ENCODE peak calls at places on chromosomes 11 and 22, in seven cellular contexts. Z, Y, I, L, P, U and M are unnamed samples.

GRCh38 chr11:22491826-22492225 is 133.8 kb downstream of the FANCF start:
- DNase-seq in U (no peak), L (no peak), P (no peak), Y (no peak), Z (no peak), I (no peak), M (no peak)

GRCh38 chr11:90434858-90435257 is 212.0 kb upstream of the CHORDC1 start:
- DNase-seq in U (peak), Y (no peak), I (no peak), L (no peak), Z (no peak), P (no peak), M (no peak)

GRCh38 chr11:124890701-124891389 is 6.8 kb downstream of the ROBO4 start:
- DNase-seq in L (no peak), P (no peak), I (no peak), Y (no peak), Z (no peak), U (no peak), M (peak)

GRCh38 chr11:95035316-95035715 is 10.3 kb downstream of the KDM4E start:
- DNase-seq in I (no peak), P (no peak), Z (no peak), Y (no peak), L (no peak), U (no peak), M (no peak)

GRCh38 chr11:952406-953385 is 27.0 kb downstream of the AP2A2 start:
- DNase-seq in Z (peak), L (no peak), Y (no peak), U (no peak), P (no peak), I (peak), M (no peak)

GRCh38 chr11:2210366-2211112 is 38.9 kb upstream of the TH start:
- DNase-seq in U (peak), I (peak), P (no peak), Y (peak), L (no peak), Z (peak), M (peak)

GRCh38 chr22:29788339-29789279 is 21.4 kb downstream of the UQCR10 start:
- DNase-seq in L (no peak), Y (peak), I (no peak), P (no peak), Z (no peak), U (no peak), M (no peak)

GRCh38 chr11:38971141-38971540 is 2373.1 kb upstream of the RAG2 start:
- DNase-seq in P (no peak), U (no peak), I (no peak), Z (no peak), Y (no peak), L (no peak), M (no peak)

GRCh38 chr22:30357650-30358215 is 926 bp downstream of the CCDC157 start:
- DNase-seq in Y (no peak), I (no peak), Z (no peak), U (no peak), P (no peak), L (no peak), M (no peak)

GRCh38 chr11:2072551-2073261 is 66.5 kb downstream of the IGF2 start:
- DNase-seq in U (no peak), Y (no peak), L (peak), I (no peak), Z (peak), P (no peak), M (no peak)

GRCh38 chr11:86805873-86806310 is 5.5 kb downstream of the PRSS23 start:
- DNase-seq in Y (no peak), P (no peak), I (no peak), Z (no peak), L (no peak), U (no peak), M (no peak)

GRCh38 chr11:76783901-76784813 is 1.0 kb downstream of the TSKU start:
- DNase-seq in U (peak), Z (peak), Y (no peak), P (peak), I (peak), L (no peak), M (no peak)

GRCh38 chr11:23711981-23712380 is 784.9 kb upstream of the LUZP2 start:
- DNase-seq in I (no peak), Y (no peak), Z (no peak), P (no peak), L (no peak), U (no peak), M (no peak)

GRCh38 chr11:69465236-69466000 is 16.0 kb upstream of the LINC01488 start:
- DNase-seq in U (no peak), Y (no peak), P (no peak), Z (no peak), I (no peak), L (no peak), M (no peak)

GRCh38 chr11:44017443-44018126 is 30.2 kb upstream of the ACCSL start:
- DNase-seq in Y (peak), P (no peak), U (no peak), Z (peak), I (no peak), L (peak), M (peak)

GRCh38 chr11:71266114-71266833 is 13.9 kb upstream of the SHANK2 start:
- DNase-seq in U (no peak), I (no peak), Z (peak), L (peak), Y (no peak), P (no peak), M (no peak)

GRCh38 chr11:5300246-5300645 is 1.5 kb downstream of the OR51B4 start:
- DNase-seq in L (no peak), I (no peak), Y (no peak), Z (no peak), U (no peak), P (no peak), M (no peak)

GRCh38 chr22:36823177-36823839 is 6.5 kb upstream of the PVALB start:
- DNase-seq in P (no peak), Z (no peak), L (no peak), Y (peak), I (no peak), U (peak), M (no peak)

GRCh38 chr11:13269775-13270174 is 7.8 kb upstream of the BMAL1 start:
- DNase-seq in L (no peak), U (no peak), I (no peak), P (no peak), Z (no peak), Y (no peak), M (no peak)

GRCh38 chr22:50477923-50478322 is 3.1 kb upstream of the SBF1 start:
- DNase-seq in I (no peak), L (no peak), Y (no peak), Z (no peak), U (no peak), P (no peak), M (no peak)

GRCh38 chr11:68012044-68012842 is 2.1 kb downstream of the ALDH3B1 start:
- DNase-seq in Z (no peak), Y (no peak), L (peak), P (no peak), I (no peak), U (no peak), M (no peak)

GRCh38 chr11:60775420-60775961 is 9.6 kb upstream of the MS4A10 start:
- DNase-seq in Z (peak), P (peak), L (no peak), I (peak), Y (peak), U (peak), M (peak)

GRCh38 chr22:23752090-23752691 is 1.3 kb upstream of the ZNF70 start:
- DNase-seq in Y (no peak), I (no peak), Z (no peak), U (no peak), P (no peak), L (no peak), M (no peak)

GRCh38 chr11:118979434-118979833 is 7.9 kb downstream of the FOXR1 start:
- DNase-seq in P (peak), U (no peak), Y (no peak), L (no peak), Z (no peak), I (no peak), M (no peak)

GRCh38 chr11:68812526-68812925 is 29.2 kb downstream of the CPT1A start:
- DNase-seq in Z (no peak), Y (no peak), U (no peak), I (no peak), P (no peak), L (no peak), M (peak)

GRCh38 chr11:36586543-36586942 is 7.8 kb upstream of the IFTAP start:
- DNase-seq in P (no peak), U (no peak), I (no peak), Z (no peak), L (no peak), Y (no peak), M (no peak)

GRCh38 chr11:17275376-17276235 is 933 bp upstream of the NUCB2 start:
- DNase-seq in U (no peak), Y (no peak), P (no peak), Z (no peak), I (no peak), L (no peak), M (no peak)

GRCh38 chr11:60064115-60064514 is 7.7 kb downstream of the MS4A3 start:
- DNase-seq in L (no peak), P (no peak), Y (no peak), I (no peak), U (no peak), Z (no peak), M (no peak)

GRCh38 chr22:26658161-26658560 is 773 bp downstream of the MIAT start:
- DNase-seq in U (no peak), P (no peak), Y (no peak), Z (no peak), L (no peak), I (no peak), M (no peak)

GRCh38 chr22:19965771-19966709 is 24.4 kb upstream of the TXNRD2 start:
- DNase-seq in Y (no peak), P (peak), L (no peak), Z (no peak), U (no peak), I (no peak), M (no peak)

GRCh38 chr22:46085831-46086576 is 64.3 kb upstream of the PPARA start:
- DNase-seq in I (peak), U (no peak), Y (peak), Z (peak), L (peak), P (peak), M (peak)

GRCh38 chr22:46084943-46085830 is 65.1 kb upstream of the PPARA start:
- DNase-seq in U (peak), I (peak), Y (peak), P (peak), L (peak), Z (peak), M (peak)

GRCh38 chr22:46083383-46084350 is 66.7 kb upstream of the PPARA start:
- DNase-seq in I (peak), P (no peak), U (peak), Z (peak), Y (peak), L (peak), M (peak)

GRCh38 chr22:46082633-46083032 is 67.7 kb upstream of the PPARA start:
- DNase-seq in L (no peak), Z (no peak), P (no peak), U (peak), I (no peak), Y (peak), M (no peak)

GRCh38 chr22:46084376-46084775 is 66.0 kb upstream of the PPARA start:
- DNase-seq in U (peak), I (no peak), P (no peak), Z (no peak), L (no peak), Y (peak), M (no peak)
- H3K4me3 ChIP-seq in U (no peak), I (no peak), P (no peak), Z (peak), L (peak), Y (no peak), M (no peak)

GRCh38 chr11:3894128-3894731 is 38.8 kb downstream of the STIM1 start:
- DNase-seq in I (no peak), L (no peak), P (no peak), U (no peak), Y (no peak), Z (no peak), M (no peak)
- TF ChIP-seq POLR2A in I (no peak), L (no peak), P (no peak), U (no peak), Y (no peak), Z (no peak), M (no peak)

GRCh38 chr11:115255006-115255762 is 249.0 kb downstream of the CADM1 start:
- DNase-seq in L (no peak), U (no peak), Y (no peak), Z (no peak), P (no peak), I (no peak), M (no peak)

GRCh38 chr11:115257286-115258077 is 246.7 kb downstream of the CADM1 start:
- DNase-seq in L (no peak), U (no peak), P (no peak), Z (no peak), Y (no peak), I (no peak), M (no peak)

GRCh38 chr11:115258216-115258615 is 246.0 kb downstream of the CADM1 start:
- DNase-seq in U (no peak), Z (no peak), I (no peak), L (no peak), Y (no peak), P (no peak), M (no peak)

GRCh38 chr11:115251126-115251525 is 253.1 kb downstream of the CADM1 start:
- DNase-seq in I (no peak), U (no peak), Y (no peak), Z (no peak), P (no peak), L (no peak), M (no peak)

GRCh38 chr11:115256326-115257197 is 247.7 kb downstream of the CADM1 start:
- DNase-seq in P (no peak), Z (no peak), I (no peak), Y (no peak), U (no peak), L (no peak), M (no peak)
- H3K4me3 ChIP-seq in P (no peak), Z (no peak), I (no peak), Y (no peak), U (no peak), L (no peak), M (no peak)

GRCh38 chr11:112226062-112226921 is at the start of gene PTS:
- DNase-seq in U (peak), L (peak), I (peak), Y (peak), Z (peak), P (peak), M (peak)
- TF ChIP-seq POLR2A in U (peak), L (peak), I (peak), Y (peak), Z (peak), P (peak), M (peak)

GRCh38 chr11:14335712-14336111 is 23.3 kb downstream of the RRAS2 start:
- DNase-seq in Y (no peak), U (no peak), Z (no peak), P (no peak), L (no peak), I (no peak), M (no peak)
- H3K4me3 ChIP-seq in Y (no peak), U (no peak), Z (no peak), P (no peak), L (no peak), I (no peak), M (no peak)

GRCh38 chr11:64261556-64262080 is 10.3 kb downstream of the PLCB3 start:
- DNase-seq in L (no peak), I (no peak), P (no peak), U (no peak), Z (no peak), Y (no peak), M (no peak)

GRCh38 chr11:64258356-64258755 is 7.0 kb downstream of the PLCB3 start:
- DNase-seq in Z (no peak), U (no peak), L (no peak), I (no peak), P (no peak), Y (no peak), M (no peak)

GRCh38 chr11:64259533-64260067 is 8.3 kb downstream of the PLCB3 start:
- DNase-seq in Z (no peak), P (no peak), Y (no peak), U (no peak), I (no peak), L (no peak), M (no peak)

GRCh38 chr11:64258946-64259532 is 7.7 kb downstream of the PLCB3 start:
- DNase-seq in I (no peak), U (no peak), P (no peak), Z (no peak), Y (no peak), L (no peak), M (no peak)

DNA sequence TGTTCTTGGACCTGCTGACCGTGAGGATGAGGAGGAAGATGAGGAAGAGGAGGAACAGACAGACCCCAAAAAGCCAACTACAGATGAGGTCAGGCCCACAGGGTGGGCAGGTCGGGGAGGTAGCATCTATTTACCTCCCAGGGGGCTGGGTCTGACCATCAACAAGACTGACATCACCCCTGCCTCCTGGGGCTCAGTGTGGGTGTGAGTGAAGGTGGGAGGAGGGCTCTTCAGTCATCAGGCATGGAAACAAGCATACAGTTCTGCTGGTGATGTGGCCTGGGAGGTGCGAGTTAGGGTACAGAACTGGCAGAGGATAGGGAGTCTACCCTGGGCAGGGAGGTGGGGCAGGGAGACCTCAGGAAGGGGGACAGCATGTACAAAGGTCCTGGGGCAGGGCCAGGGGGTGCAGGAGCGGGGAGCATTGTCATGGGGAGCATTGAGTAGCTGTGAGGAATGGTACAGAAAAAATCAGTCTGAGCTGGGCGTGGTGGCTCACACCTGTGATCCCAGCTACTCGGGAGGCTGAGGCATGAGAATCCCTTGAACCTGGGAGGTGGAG is 8.9 kb downstream of the PLCB3 start:
- DNase-seq in P (no peak), Z (no peak), U (no peak), Y (no peak), L (no peak), I (no peak), M (no peak)
- TF ChIP-seq POLR2A in P (peak), Z (no peak), U (no peak), Y (no peak), L (no peak), I (no peak), M (no peak)

GRCh38 chr11:57323503-57324153 is 1.1 kb downstream of the TNKS1BP1 start:
- DNase-seq in I (no peak), Y (no peak), P (no peak), L (no peak), U (peak), Z (no peak), M (no peak)

GRCh38 chr11:57324886-57325734 is at the start of gene TNKS1BP1:
- DNase-seq in L (peak), Y (peak), I (peak), U (peak), P (peak), Z (peak), M (peak)

GRCh38 chr11:57327721-57328120 is 3.0 kb upstream of the TNKS1BP1 start:
- DNase-seq in P (no peak), U (no peak), Z (no peak), Y (no peak), I (no peak), L (no peak), M (no peak)

GRCh38 chr11:57324154-57324885 is 432 bp downstream of the TNKS1BP1 start:
- DNase-seq in P (peak), U (peak), I (peak), Z (peak), Y (peak), L (no peak), M (peak)

GRCh38 chr11:57325735-57326048 is 940 bp upstream of the TNKS1BP1 start:
- DNase-seq in Y (peak), P (no peak), Z (peak), U (peak), L (no peak), I (peak), M (peak)
- H3K4me3 ChIP-seq in Y (no peak), P (peak), Z (peak), U (peak), L (peak), I (no peak), M (no peak)

GRCh38 chr11:47997063-47998053 is 17.0 kb downstream of the PTPRJ start:
- DNase-seq in Y (no peak), P (no peak), Z (no peak), L (no peak), U (no peak), I (no peak), M (no peak)

GRCh38 chr11:48001438-48002021 is 21.2 kb downstream of the PTPRJ start:
- DNase-seq in Y (peak), U (no peak), Z (peak), I (no peak), L (no peak), P (no peak), M (no peak)

GRCh38 chr11:47998345-47998732 is 18.0 kb downstream of the PTPRJ start:
- DNase-seq in Z (no peak), U (no peak), I (no peak), Y (no peak), P (no peak), L (no peak), M (no peak)

GRCh38 chr11:48000432-48000831 is 20.1 kb downstream of the PTPRJ start:
- DNase-seq in I (no peak), Z (no peak), U (no peak), L (no peak), Y (no peak), P (no peak), M (no peak)

GRCh38 chr11:47998733-47999359 is 18.5 kb downstream of the PTPRJ start:
- DNase-seq in Z (no peak), L (no peak), U (no peak), P (no peak), Y (no peak), I (no peak), M (no peak)
- TF ChIP-seq POLR2A in Z (no peak), L (no peak), U (no peak), P (no peak), Y (no peak), I (no peak), M (no peak)

GRCh38 chr11:20163778-20164133 is 3.5 kb upstream of the DBX1 start:
- DNase-seq in I (no peak), Z (no peak), P (no peak), U (no peak), Y (no peak), L (no peak), M (no peak)
- H3K4me3 ChIP-seq in I (no peak), Z (peak), P (no peak), U (peak), Y (no peak), L (peak), M (no peak)

GRCh38 chr22:17628304-17629166 is at the start of gene ATP6V1E1:
- DNase-seq in U (peak), Y (peak), L (peak), P (peak), I (peak), Z (peak), M (peak)
- TF ChIP-seq POLR2A in U (peak), Y (peak), L (peak), P (peak), I (peak), Z (peak), M (peak)